ENCODE peak calls at places on chromosomes 13 and 19, in four cellular contexts. V is T-helper 1 cell, F is pancreas, T is hypothalamus. H is an unnamed sample.

GRCh38 chr19:54104998-54105715 is 2.5 kb downstream of the NDUFA3 start:
- DNase-seq in F (no peak), V (no peak), T (no peak), H (no peak)

GRCh38 chr13:72970956-72971355 is 87.8 kb upstream of the KLF5 start:
- DNase-seq in T (no peak), V (no peak), F (no peak), H (no peak)

GRCh38 chr13:43569688-43570087 is 217.1 kb downstream of the ENOX1 start:
- DNase-seq in V (no peak), T (no peak), F (no peak), H (no peak)

GRCh38 chr13:24670927-24671326 is 9.3 kb upstream of the ATP12A start:
- DNase-seq in T (no peak), V (no peak), F (no peak), H (peak; percentile 49)

GRCh38 chr13:84446972-84447700 is 564.9 kb upstream of the SLITRK1 start:
- DNase-seq in V (no peak), F (no peak), T (no peak), H (no peak)

GRCh38 chr19:18122860-18123795 is 25.6 kb downstream of the MAST3 start:
- DNase-seq in T (no peak), F (no peak), V (no peak), H (no peak)

GRCh38 chr13:85618514-85618913 is 180.7 kb downstream of the SLITRK6 start:
- DNase-seq in V (no peak), F (no peak), T (no peak), H (no peak)

GRCh38 chr13:44336934-44337333 is 36.7 kb upstream of the SERP2 start:
- DNase-seq in V (no peak), F (no peak), T (no peak), H (no peak)

GRCh38 chr13:28636078-28636477 is 22.9 kb upstream of the POMP start:
- DNase-seq in F (no peak), T (no peak), V (no peak), H (no peak)

GRCh38 chr13:112588490-112589297 is 741 bp upstream of the TUBGCP3 start:
- DNase-seq in V (no peak), T (no peak), F (peak; percentile 41), H (no peak)

GRCh38 chr13:31044658-31045620 is 112.5 kb downstream of the TEX26 start:
- DNase-seq in V (no peak), T (no peak), F (no peak), H (peak; percentile 13)

GRCh38 chr19:3135961-3136683 is at the start of gene GNA15:
- DNase-seq in V (peak; percentile 40), T (no peak), F (no peak), H (peak; percentile 65)

GRCh38 chr13:108777421-108778420 is 148.3 kb downstream of the MYO16 start:
- DNase-seq in F (no peak), T (no peak), V (no peak), H (no peak)

GRCh38 chr13:100666124-100666523 is 8.5 kb downstream of the TMTC4 start:
- DNase-seq in V (no peak), T (no peak), F (no peak), H (no peak)

GRCh38 chr13:64855506-64855905 is 2374.6 kb downstream of the PCDH9 start:
- DNase-seq in F (no peak), V (no peak), T (no peak), H (no peak)

GRCh38 chr13:77029436-77029835 is 2.5 kb upstream of the FBXL3 start:
- DNase-seq in F (no peak), T (no peak), V (no peak), H (no peak)

GRCh38 chr13:97354808-97355207 is 79.2 kb upstream of the RAP2A start:
- DNase-seq in F (no peak), V (no peak), T (no peak), H (no peak)

GRCh38 chr19:32339988-32340874 is 5.2 kb upstream of the ZNF507 start:
- DNase-seq in F (peak; percentile 47), T (peak; percentile 66), V (no peak), H (peak; percentile 78)

GRCh38 chr19:21604351-21604926 is 99.0 kb downstream of the ZNF429 start:
- DNase-seq in T (no peak), V (no peak), F (no peak), H (no peak)

GRCh38 chr19:44822177-44822576 is 13.3 kb downstream of the BCAM start:
- DNase-seq in T (no peak), F (no peak), V (no peak), H (no peak)

GRCh38 chr19:23957660-23958281 is 43.1 kb downstream of the ZNF726 start:
- DNase-seq in F (no peak), V (no peak), T (no peak), H (no peak)

GRCh38 chr19:48415395-48415794 is 21.9 kb downstream of the GRIN2D start:
- DNase-seq in T (peak; percentile 49), F (peak; percentile 62), V (peak; percentile 63), H (peak; percentile 91)

GRCh38 chr13:19597523-19597922 is 35.9 kb upstream of the MPHOSPH8 start:
- DNase-seq in T (no peak), V (no peak), F (no peak), H (no peak)

GRCh38 chr19:2154587-2155075 is 3.3 kb upstream of the AP3D1 start:
- DNase-seq in T (no peak), V (no peak), F (no peak), H (peak; percentile 58)

GRCh38 chr13:75946746-75947397 is 310.7 kb downstream of the LMO7 start:
- DNase-seq in V (no peak), T (no peak), F (no peak), H (no peak)

GRCh38 chr13:28347456-28348371 is 147.2 kb downstream of the FLT1 start:
- DNase-seq in T (no peak), V (no peak), F (no peak), H (no peak)

GRCh38 chr13:113152894-113153809 is 5.3 kb upstream of the PROZ start:
- DNase-seq in T (peak; percentile 58), V (no peak), F (peak; percentile 48), H (peak; percentile 64)

GRCh38 chr19:31214997-31215396 is 134.2 kb downstream of the TSHZ3 start:
- DNase-seq in F (no peak), V (no peak), T (no peak), H (no peak)

GRCh38 chr19:1171755-1172352 is 2.2 kb downstream of the SBNO2 start:
- DNase-seq in F (no peak), V (no peak), T (no peak), H (no peak)

GRCh38 chr19:58304748-58305064 is 471 bp upstream of the ERVK3-1 start:
- DNase-seq in T (no peak), F (no peak), V (no peak), H (no peak)

GRCh38 chr13:66036024-66036614 is 1194.0 kb downstream of the PCDH9 start:
- DNase-seq in T (no peak), F (no peak), V (no peak), H (no peak)

GRCh38 chr19:1487576-1488281 is 2.4 kb downstream of the PCSK4 start:
- DNase-seq in T (no peak), V (no peak), F (no peak), H (no peak)

GRCh38 chr13:40665754-40666057 is 735 bp downstream of the FOXO1 start:
- DNase-seq in V (peak; percentile 17), T (no peak), F (no peak), H (no peak)

GRCh38 chr19:16389848-16390247 is 65.2 kb downstream of the KLF2 start:
- DNase-seq in T (no peak), F (no peak), V (no peak), H (no peak)

GRCh38 chr19:13693933-13694332 is 70.4 kb upstream of the MRI1 start:
- DNase-seq in V (no peak), T (no peak), F (no peak), H (no peak)

GRCh38 chr19:4987692-4988370 is 18.9 kb downstream of the KDM4B start:
- DNase-seq in F (no peak), T (no peak), V (no peak), H (no peak)

GRCh38 chr13:29845440-29846056 is 4.9 kb downstream of the UBL3 start:
- DNase-seq in T (no peak), F (no peak), V (no peak), H (no peak)

GRCh38 chr13:110640591-110641029 is 25.3 kb downstream of the NAXD start:
- DNase-seq in F (no peak), T (no peak), V (no peak), H (no peak)

H was measured in left colon.